ENCODE peak calls at places on chromosome 16, in six cellular contexts. W is heart left ventricle, M is A549, D is tibial nerve, Z is transverse colon, N is pancreas. A is an unnamed sample.

GRCh38 chr16:86984975-86985655 is 332.1 kb downstream of the C16orf95 start:
- DNase-seq in W (peak; percentile 86), M (no peak), D (no peak), Z (no peak), N (no peak), A (no peak)

GRCh38 chr16:18050777-18051176 is 285.8 kb downstream of the NPIPA8 start:
- DNase-seq in W (no peak), M (no peak), D (no peak), Z (peak; percentile 14), N (no peak), A (no peak)

GRCh38 chr16:17420821-17421220 is 49.9 kb downstream of the XYLT1 start:
- DNase-seq in W (no peak), M (no peak), D (no peak), Z (no peak), N (no peak), A (no peak)

GRCh38 chr16:22007509-22008214 is at the start of gene MOSMO:
- DNase-seq in W (peak; percentile 81), M (peak; percentile 46), D (peak; percentile 53), Z (peak; percentile 79), N (peak; percentile 54), A (peak; percentile 69)

GRCh38 chr16:58243528-58244004 is 45.7 kb upstream of the CSNK2A2 start:
- DNase-seq in W (no peak), M (no peak), D (no peak), Z (peak; percentile 26), N (peak; percentile 27), A (no peak)

GRCh38 chr16:22357635-22357971 is 16.8 kb downstream of the CDR2 start:
- DNase-seq in W (no peak), M (no peak), D (no peak), Z (no peak), N (no peak), A (no peak)

GRCh38 chr16:81035975-81036750 is 521 bp downstream of the ATMIN start:
- DNase-seq in W (peak; percentile 31), M (peak; percentile 23), D (no peak), Z (peak; percentile 35), N (peak; percentile 29), A (no peak)

GRCh38 chr16:85857406-85857805 is 41.6 kb upstream of the IRF8 start:
- DNase-seq in W (no peak), M (no peak), D (no peak), Z (no peak), N (no peak), A (no peak)

GRCh38 chr16:8905168-8905762 is 23.1 kb downstream of the LITAFD start:
- DNase-seq in W (no peak), M (peak; percentile 69), D (no peak), Z (no peak), N (no peak), A (no peak)

GRCh38 chr16:20181386-20181785 is 107.7 kb upstream of the GPR139 start:
- DNase-seq in W (no peak), M (peak; percentile 17), D (no peak), Z (no peak), N (no peak), A (no peak)

GRCh38 chr16:81566245-81567007 is 121.8 kb downstream of the CMIP start:
- DNase-seq in W (no peak), M (no peak), D (no peak), Z (no peak), N (no peak), A (no peak)

GRCh38 chr16:77037696-77038347 is 153.2 kb upstream of the MON1B start:
- DNase-seq in W (no peak), M (no peak), D (no peak), Z (no peak), N (no peak), A (no peak)

GRCh38 chr16:55250641-55251550 is 73.1 kb upstream of the IRX6 start:
- DNase-seq in W (no peak), M (no peak), D (no peak), Z (no peak), N (no peak), A (no peak)

GRCh38 chr16:73063854-73064226 is 15.9 kb upstream of the ZFHX3 start:
- DNase-seq in W (no peak), M (no peak), D (no peak), Z (no peak), N (no peak), A (no peak)

GRCh38 chr16:55470533-55471371 is 8.2 kb upstream of the MMP2 start:
- DNase-seq in W (no peak), M (no peak), D (peak; percentile 44), Z (no peak), N (peak; percentile 23), A (no peak)

GRCh38 chr16:86245351-86245750 is 265.0 kb upstream of the FOXF1 start:
- DNase-seq in W (no peak), M (no peak), D (no peak), Z (no peak), N (no peak), A (peak; percentile 23)

GRCh38 chr16:85403693-85404092 is 209.4 kb upstream of the GSE1 start:
- DNase-seq in W (no peak), M (peak; percentile 28), D (no peak), Z (no peak), N (no peak), A (no peak)

GRCh38 chr16:83826146-83826913 is 18.6 kb downstream of the HSBP1 start:
- DNase-seq in W (peak; percentile 70), M (peak; percentile 72), D (peak; percentile 83), Z (peak; percentile 89), N (peak; percentile 72), A (peak; percentile 87)

GRCh38 chr16:57231821-57232350 is 13.2 kb upstream of the ARL2BP start:
- DNase-seq in W (no peak), M (no peak), D (no peak), Z (no peak), N (no peak), A (no peak)

GRCh38 chr16:61836804-61837398 is 199.3 kb downstream of the CDH8 start:
- DNase-seq in W (no peak), M (no peak), D (no peak), Z (no peak), N (no peak), A (no peak)

GRCh38 chr16:49023095-49023494 is 258.5 kb downstream of the CBLN1 start:
- DNase-seq in W (no peak), M (no peak), D (no peak), Z (no peak), N (peak; percentile 20), A (no peak)

GRCh38 chr16:2147378-2147777 is 1.0 kb upstream of the RAB26 start:
- DNase-seq in W (peak; percentile 26), M (no peak), D (no peak), Z (no peak), N (peak; percentile 26), A (no peak)

GRCh38 chr16:81469710-81470481 is 25.3 kb downstream of the CMIP start:
- DNase-seq in W (no peak), M (no peak), D (no peak), Z (no peak), N (no peak), A (no peak)

GRCh38 chr16:21166561-21166961 is 8.1 kb downstream of the LDAF1 start:
- DNase-seq in W (no peak), M (no peak), D (no peak), Z (no peak), N (no peak), A (no peak)

GRCh38 chr16:82563401-82563800 is 63.4 kb upstream of the CDH13 start:
- DNase-seq in W (no peak), M (no peak), D (no peak), Z (no peak), N (no peak), A (no peak)

GRCh38 chr16:65392831-65393565 is 271.1 kb upstream of the CDH11 start:
- DNase-seq in W (no peak), M (no peak), D (no peak), Z (no peak), N (no peak), A (no peak)

GRCh38 chr16:57013268-57013667 is 23.9 kb downstream of the NLRC5 start:
- DNase-seq in W (no peak), M (no peak), D (no peak), Z (no peak), N (no peak), A (no peak)

GRCh38 chr16:55155815-55156214 is 168.2 kb upstream of the IRX6 start:
- DNase-seq in W (no peak), M (no peak), D (no peak), Z (no peak), N (no peak), A (no peak)

GRCh38 chr16:27365142-27366089 is 36.6 kb upstream of the IL21R start:
- DNase-seq in W (no peak), M (peak; percentile 78), D (no peak), Z (no peak), N (no peak), A (no peak)

GRCh38 chr16:441447-441846 is 16.0 kb downstream of the RAB11FIP3 start:
- DNase-seq in W (no peak), M (no peak), D (no peak), Z (no peak), N (no peak), A (no peak)
- H3K27ac ChIP-seq in W (no peak overlapping the region), M (no peak overlapping the region), D (no peak overlapping the region), Z (no peak overlapping the region), N (no peak overlapping the region), A (no peak overlapping the region)

GRCh38 chr16:70605284-70605659 is 41.1 kb upstream of the IL34 start:
- DNase-seq in W (no peak), M (no peak), D (no peak), Z (no peak), N (no peak), A (no peak)

GRCh38 chr16:70600730-70601129 is 45.6 kb upstream of the IL34 start:
- DNase-seq in W (no peak), M (no peak), D (no peak), Z (no peak), N (no peak), A (no peak)

GRCh38 chr16:70604407-70605283 is 41.7 kb upstream of the IL34 start:
- DNase-seq in W (no peak), M (no peak), D (no peak), Z (no peak), N (no peak), A (no peak)

GRCh38 chr16:70601576-70602575 is 44.5 kb upstream of the IL34 start:
- DNase-seq in W (no peak), M (no peak), D (no peak), Z (no peak), N (no peak), A (no peak)

DNA sequence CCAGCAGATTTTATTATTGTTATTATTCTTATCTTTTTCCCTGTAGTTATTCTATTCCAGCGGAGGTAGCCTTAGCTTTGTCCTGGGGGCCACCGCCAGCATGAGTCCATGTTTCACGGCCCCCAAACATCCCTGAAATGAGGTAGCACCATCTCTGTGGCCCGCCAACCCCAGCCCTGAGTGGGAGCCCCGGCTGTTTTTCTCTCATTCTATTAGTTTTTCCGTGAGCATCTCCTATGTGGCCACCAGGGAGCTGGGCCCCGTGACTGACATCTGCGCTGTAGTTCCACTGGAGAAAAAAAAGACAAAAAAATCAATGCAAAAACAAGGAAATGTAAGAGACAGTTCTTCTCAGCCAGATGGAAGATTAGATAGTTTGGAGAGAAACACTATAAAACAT is 43.5 kb upstream of the IL34 start:
- DNase-seq in W (no peak), M (no peak), D (no peak), Z (no peak), N (no peak), A (no peak)
- TF ChIP-seq CTCF in W (no peak), M (no peak), D (no peak), Z (no peak), N (no peak), A (no peak)

GRCh38 chr16:88297178-88297720 is 85.5 kb upstream of the ZNF469 start:
- DNase-seq in W (no peak), M (no peak), D (no peak), Z (no peak), N (no peak), A (no peak)
- H3K27ac ChIP-seq in W (no peak overlapping the region), M (no peak overlapping the region), D (no peak overlapping the region), Z (no peak overlapping the region), N (no peak overlapping the region), A (no peak overlapping the region)

GRCh38 chr16:29899516-29900101 is at the start of gene SEZ6L2:
- DNase-seq in W (no peak), M (peak; percentile 94), D (no peak), Z (peak; percentile 86), N (peak; percentile 90), A (peak; percentile 59)
- TF ChIP-seq CTCF in W (no peak), M (no peak), D (no peak), Z (peak; percentile 23), N (no peak), A (no peak)

A was measured in right atrium auricular region.